ENCODE peak calls at places on chromosomes 13 and 19, in seven cellular contexts. I is colonic mucosa, H is SK-N-SH, S is body of pancreas, O is GM12878, W is fibroblast of lung, C is prostate gland. V is an unnamed sample.
A peak's percentile ranks its signal among the peaks of the same experiment; 100 is the strongest.

GRCh38 chr19:29260477-29261317 is 47.7 kb upstream of the UQCRFS1 start:
- DNase-seq in S (no peak), O (peak; percentile 3), H (peak; percentile 52), I (peak; percentile 29), C (no peak), W (no peak), V (no peak)

GRCh38 chr13:78610381-78610883 is 7.1 kb upstream of the POU4F1 start:
- DNase-seq in O (no peak), S (no peak), C (no peak), I (no peak), W (peak; percentile 4), H (no peak), V (no peak)

GRCh38 chr19:18637644-18638630 is 1.1 kb downstream of the KLHL26 start:
- DNase-seq in W (no peak), O (no peak), I (peak; percentile 77), C (peak; percentile 36), H (no peak), S (peak; percentile 79), V (no peak)

GRCh38 chr19:15265849-15266248 is 33.6 kb upstream of the EPHX3 start:
- DNase-seq in C (peak; percentile 76), I (peak; percentile 66), W (peak; percentile 96), S (peak; percentile 99), O (no peak), H (peak; percentile 91), V (peak; percentile 82)

GRCh38 chr13:96834626-96835025 is 159.7 kb downstream of the OXGR1 start:
- DNase-seq in H (no peak), I (no peak), W (no peak), O (no peak), C (no peak), S (no peak), V (no peak)

GRCh38 chr19:49382639-49383038 is 5.4 kb upstream of the KASH5 start:
- DNase-seq in W (no peak), H (no peak), C (no peak), O (no peak), S (no peak), I (no peak), V (no peak)

GRCh38 chr13:37495046-37495445 is 103.5 kb downstream of the POSTN start:
- DNase-seq in H (no peak), W (peak; percentile 74), C (no peak), I (no peak), S (no peak), O (no peak), V (no peak)

GRCh38 chr13:101917475-101917810 is 465.0 kb downstream of the ITGBL1 start:
- DNase-seq in O (no peak), H (peak; percentile 54), S (no peak), W (no peak), C (no peak), I (no peak), V (no peak)

GRCh38 chr13:31201341-31202024 is 1.7 kb downstream of the B3GLCT start:
- DNase-seq in O (no peak), S (no peak), I (no peak), H (peak; percentile 44), C (peak; percentile 9), W (peak; percentile 50), V (peak; percentile 32)

GRCh38 chr19:50300051-50300450 is 29.1 kb downstream of the KCNC3 start:
- DNase-seq in C (no peak), S (no peak), H (no peak), O (no peak), W (no peak), I (no peak), V (no peak)

GRCh38 chr19:9306443-9306842 is 3.2 kb downstream of the ZNF699 start:
- DNase-seq in C (no peak), H (no peak), I (no peak), W (peak; percentile 97), O (no peak), S (no peak), V (no peak)

GRCh38 chr13:95793018-95793555 is 116.1 kb downstream of the DNAJC3 start:
- DNase-seq in S (no peak), I (no peak), H (no peak), C (no peak), W (peak; percentile 40), O (no peak), V (no peak)

GRCh38 chr19:54162884-54163283 is 3.4 kb upstream of the LENG1 start:
- DNase-seq in C (no peak), H (no peak), W (no peak), O (no peak), S (no peak), I (no peak), V (no peak)

GRCh38 chr19:54165222-54165621 is 5.7 kb upstream of the LENG1 start:
- DNase-seq in W (no peak), H (no peak), I (no peak), C (no peak), O (no peak), S (no peak), V (no peak)

GRCh38 chr19:54160948-54161347 is 1.4 kb upstream of the LENG1 start:
- DNase-seq in S (no peak), H (no peak), C (no peak), W (no peak), I (peak; percentile 41), O (no peak), V (no peak)

GRCh38 chr19:54162241-54162805 is 2.8 kb upstream of the LENG1 start:
- DNase-seq in H (peak; percentile 79), S (peak; percentile 89), O (no peak), W (peak; percentile 54), C (peak; percentile 89), I (peak; percentile 94), V (peak; percentile 79)

GRCh38 chr19:54164369-54165068 is 5.0 kb upstream of the LENG1 start:
- DNase-seq in O (no peak), I (peak; percentile 95), H (no peak), S (peak; percentile 61), C (peak; percentile 68), W (peak; percentile 60), V (no peak)
- TF ChIP-seq CTCF in O (no peak), I (no peak), H (no peak), S (no peak), C (no peak), W (no peak), V (no peak)

DNA sequence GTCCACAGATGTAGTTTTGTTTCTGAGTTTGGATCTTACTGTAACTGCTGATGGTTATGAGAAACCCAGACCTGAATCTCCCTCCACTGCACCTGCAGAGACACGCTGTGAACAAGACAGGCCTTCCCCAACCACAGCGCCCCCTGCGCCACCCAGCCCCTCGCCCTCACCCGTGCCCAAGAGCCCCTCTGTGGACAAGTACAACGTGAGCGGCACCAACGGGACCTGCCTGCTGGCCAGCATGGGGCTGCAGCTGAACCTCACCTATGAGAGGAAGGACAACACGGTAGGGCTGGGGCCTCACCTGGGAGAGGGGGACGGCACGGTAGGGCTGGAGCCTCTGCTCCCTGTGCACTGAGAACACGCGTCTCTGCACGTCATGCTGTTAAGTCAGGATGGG is 22.3 kb downstream of the LAMP1 start:
- DNase-seq in C (no peak), W (no peak), H (no peak), O (no peak), I (no peak), S (no peak), V (no peak)
- H3K36me3 ChIP-seq in C (peaks cover 25% of the 10 kb centered on the region), W (peaks cover 19% of the 10 kb centered on the region), H (peaks cover 21% of the 10 kb centered on the region), O (peaks cover 16% of the 10 kb centered on the region), I (peaks cover 11% of the 10 kb centered on the region), S (peaks cover 15% of the 10 kb centered on the region), V (no peaks in the 10 kb centered on the region)

GRCh38 chr19:1445185-1445931 is 4.6 kb upstream of the APC2 start:
- DNase-seq in O (no peak), C (peak; percentile 37), I (peak; percentile 76), H (peak; percentile 94), S (peak; percentile 64), W (no peak), V (peak; percentile 49)

GRCh38 chr19:1447944-1448343 is 2.0 kb upstream of the APC2 start:
- DNase-seq in W (no peak), H (no peak), C (no peak), I (no peak), S (no peak), O (no peak), V (no peak)

GRCh38 chr19:1446713-1447564 is 3.0 kb upstream of the APC2 start:
- DNase-seq in W (no peak), H (peak; percentile 73), C (no peak), I (no peak), O (no peak), S (no peak), V (no peak)

GRCh38 chr19:1445932-1446712 is 3.8 kb upstream of the APC2 start:
- DNase-seq in O (no peak), S (no peak), W (no peak), H (peak; percentile 99), I (no peak), C (no peak), V (no peak)

DNA sequence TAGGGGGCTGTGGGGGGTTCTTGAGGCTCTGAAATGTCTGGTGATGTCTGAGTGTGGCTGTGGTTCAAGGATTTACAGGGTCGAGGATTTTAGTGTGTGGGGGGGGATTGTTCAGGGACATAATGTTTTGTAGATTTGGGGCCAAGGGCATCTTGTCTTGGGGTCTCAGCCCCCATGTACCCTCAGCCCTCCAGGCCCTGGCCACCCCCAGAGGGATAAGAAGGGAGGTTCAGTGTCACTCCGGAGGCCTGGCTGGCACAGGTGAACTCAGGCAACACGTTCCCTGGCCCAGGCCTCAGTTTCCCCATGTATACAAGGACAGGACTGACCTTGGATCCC is 2.4 kb upstream of the APC2 start:
- DNase-seq in O (no peak), S (no peak), W (no peak), H (no peak), I (no peak), C (no peak), V (no peak)
- H3K4me1 ChIP-seq in O (peaks cover 7% of the 10 kb centered on the region), S (peaks cover 27% of the 10 kb centered on the region), W (peaks cover 3% of the 10 kb centered on the region), H (peaks cover 3% of the 10 kb centered on the region), I (peaks cover 11% of the 10 kb centered on the region), C (peaks cover 5% of the 10 kb centered on the region), V (peaks cover 16% of the 10 kb centered on the region)

GRCh38 chr13:48074006-48074405 is 20.9 kb downstream of the MED4 start:
- DNase-seq in C (no peak), O (no peak), S (no peak), H (no peak), W (no peak), I (no peak), V (no peak)

GRCh38 chr13:48081739-48082138 is 13.2 kb downstream of the MED4 start:
- DNase-seq in I (no peak), W (no peak), O (no peak), S (no peak), C (no peak), H (no peak), V (no peak)

GRCh38 chr13:48072787-48073186 is 22.1 kb downstream of the MED4 start:
- DNase-seq in I (no peak), C (no peak), O (no peak), W (no peak), H (no peak), S (no peak), V (no peak)

GRCh38 chr13:48072304-48072703 is 22.6 kb downstream of the MED4 start:
- DNase-seq in S (no peak), C (no peak), O (no peak), W (no peak), I (no peak), H (no peak), V (no peak)

GRCh38 chr13:48078251-48078656 is 16.6 kb downstream of the MED4 start:
- DNase-seq in S (no peak), H (no peak), O (peak; percentile 68), C (no peak), I (no peak), W (peak; percentile 3), V (no peak)
- TF ChIP-seq CTCF in S (no peak), H (no peak), O (peak; percentile 59), C (no peak), I (no peak), W (no peak), V (no peak)

GRCh38 chr19:11445141-11445540 is 9.7 kb downstream of the PRKCSH start:
- DNase-seq in S (no peak), W (no peak), I (no peak), O (no peak), C (no peak), H (no peak), V (no peak)
- H3K36me3 ChIP-seq in S (no peaks in the 10 kb centered on the region), W (peaks cover 41% of the 10 kb centered on the region), I (no peaks in the 10 kb centered on the region), O (peaks cover 42% of the 10 kb centered on the region), C (no peaks in the 10 kb centered on the region), H (peaks cover 27% of the 10 kb centered on the region), V (peaks cover 13% of the 10 kb centered on the region)